ENCODE peak calls at places on chromosomes 5 and 9, in six cellular contexts. A is Caco-2; C is left lung; P is hepatocyte; I is dorsolateral prefrontal cortex; L is CD8-positive, alpha-beta memory T cell. B is an unnamed sample.

GRCh38 chr5:50958852-50959457 is 292.5 kb downstream of the PARP8 start:
- DNase-seq in C (no peak), P (peak; percentile 74), A (peak; percentile 55), I (peak; percentile 36), L (no peak), B (peak; percentile 32)

GRCh38 chr5:23840083-23840482 is 332.7 kb downstream of the PRDM9 start:
- DNase-seq in C (no peak), A (no peak), P (no peak), I (no peak), L (no peak), B (no peak)

GRCh38 chr5:141742866-141743651 is 61.0 kb upstream of the ARAP3 start:
- DNase-seq in I (no peak), P (peak; percentile 74), L (no peak), A (peak; percentile 71), C (no peak), B (peak; percentile 86)

GRCh38 chr9:105168935-105169334 is 75.5 kb upstream of the SLC44A1 start:
- DNase-seq in P (no peak), A (no peak), I (no peak), L (no peak), C (no peak), B (no peak)

GRCh38 chr5:176360894-176361436 is 599 bp downstream of the KIAA1191 start:
- DNase-seq in C (peak; percentile 44), L (no peak), I (no peak), P (peak; percentile 28), A (no peak), B (no peak)

GRCh38 chr9:92160786-92161185 is 45.6 kb upstream of the SPTLC1 start:
- DNase-seq in A (no peak), L (no peak), C (no peak), P (no peak), I (no peak), B (no peak)

GRCh38 chr5:80905405-80905804 is 54.8 kb upstream of the RASGRF2 start:
- DNase-seq in C (no peak), A (no peak), I (no peak), L (no peak), P (no peak), B (no peak)

GRCh38 chr9:112849363-112849922 is 41.2 kb downstream of the SLC46A2 start:
- DNase-seq in C (no peak), A (no peak), I (no peak), L (no peak), P (no peak), B (no peak)

GRCh38 chr5:67092447-67093023 is 104.1 kb downstream of the CD180 start:
- DNase-seq in C (no peak), L (no peak), A (no peak), I (no peak), P (no peak), B (no peak)

GRCh38 chr5:67090593-67090992 is 106.0 kb downstream of the CD180 start:
- DNase-seq in A (no peak), L (no peak), C (no peak), P (no peak), I (no peak), B (no peak)

GRCh38 chr5:67095346-67095871 is 101.2 kb downstream of the CD180 start:
- DNase-seq in L (no peak), I (peak; percentile 25), P (peak; percentile 50), C (peak; percentile 52), A (no peak), B (no peak)

GRCh38 chr5:67093259-67093658 is 103.3 kb downstream of the CD180 start:
- DNase-seq in A (no peak), P (no peak), I (no peak), L (no peak), C (no peak), B (no peak)

DNA sequence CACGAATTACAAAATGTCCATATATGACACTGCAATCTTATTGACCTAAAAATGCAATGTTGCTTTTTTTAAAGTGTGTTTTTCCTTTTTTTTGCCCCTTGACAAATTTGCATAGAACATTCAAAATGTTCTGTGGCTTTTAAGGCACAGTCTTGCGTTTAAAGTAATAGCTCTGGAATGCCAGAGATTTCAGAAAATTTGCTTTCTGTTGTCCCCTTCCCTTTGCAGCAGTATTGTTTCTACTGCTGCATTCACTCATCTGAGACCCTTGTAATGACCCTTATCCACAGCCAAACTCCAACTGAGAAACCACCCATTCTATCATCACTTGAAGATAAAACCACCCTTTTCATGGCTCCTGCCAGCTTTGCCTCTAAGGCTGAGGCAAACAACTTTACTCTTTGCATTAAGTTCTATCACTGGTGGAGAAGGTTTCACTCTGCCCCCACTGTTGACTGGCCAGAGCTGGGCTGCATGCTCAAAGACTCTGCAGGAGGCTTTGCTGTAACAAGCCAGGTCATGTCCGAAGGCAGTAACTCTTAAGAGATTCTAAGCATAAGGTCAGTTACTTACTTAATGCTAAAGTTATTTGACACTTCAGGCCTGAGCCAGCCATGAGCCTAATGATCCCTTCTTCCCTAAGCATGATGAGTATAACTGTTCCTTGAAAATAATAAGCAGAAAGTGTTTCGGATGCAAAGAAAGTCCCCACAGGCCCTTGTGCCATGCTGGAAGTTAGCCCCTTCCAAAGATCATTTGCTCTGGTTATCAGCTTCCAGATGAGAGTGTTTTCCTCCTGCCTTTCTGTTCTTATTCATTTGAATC is 101.9 kb downstream of the CD180 start:
- DNase-seq in L (no peak), P (no peak), C (peak; percentile 35), A (no peak), I (no peak), B (no peak)
- H3K4me3 ChIP-seq in L (no peak overlapping the region), P (no peak overlapping the region), C (no peak overlapping the region), A (no peak overlapping the region), I (no peak overlapping the region), B (no peak overlapping the region)

GRCh38 chr9:86948153-86948929 is 1.0 kb upstream of the GAS1 start:
- DNase-seq in A (peak; percentile 49), L (peak; percentile 61), C (peak; percentile 70), P (peak; percentile 88), I (peak; percentile 82), B (peak; percentile 79)
- H3K27me3 ChIP-seq in A (no peaks in the 10 kb centered on the region), L (peaks cover 9% of the 10 kb centered on the region), C (peaks cover 20% of the 10 kb centered on the region), P (peaks cover 20% of the 10 kb centered on the region), I (no peaks in the 10 kb centered on the region), B (peaks cover 48% of the 10 kb centered on the region)

GRCh38 chr9:14347408-14348224 is 33.7 kb upstream of the NFIB start:
- DNase-seq in P (no peak), L (no peak), I (no peak), C (peak; percentile 41), A (no peak), B (peak; percentile 77)

GRCh38 chr9:14349818-14350333 is 35.9 kb upstream of the NFIB start:
- DNase-seq in I (no peak), A (no peak), P (no peak), C (no peak), L (no peak), B (peak; percentile 57)

GRCh38 chr9:14346826-14347407 is 33.0 kb upstream of the NFIB start:
- DNase-seq in I (no peak), L (no peak), C (peak; percentile 37), A (no peak), P (no peak), B (peak; percentile 78)

GRCh38 chr9:14349141-14349817 is 35.3 kb upstream of the NFIB start:
- DNase-seq in P (no peak), C (no peak), L (no peak), I (no peak), A (no peak), B (peak; percentile 42)

DNA sequence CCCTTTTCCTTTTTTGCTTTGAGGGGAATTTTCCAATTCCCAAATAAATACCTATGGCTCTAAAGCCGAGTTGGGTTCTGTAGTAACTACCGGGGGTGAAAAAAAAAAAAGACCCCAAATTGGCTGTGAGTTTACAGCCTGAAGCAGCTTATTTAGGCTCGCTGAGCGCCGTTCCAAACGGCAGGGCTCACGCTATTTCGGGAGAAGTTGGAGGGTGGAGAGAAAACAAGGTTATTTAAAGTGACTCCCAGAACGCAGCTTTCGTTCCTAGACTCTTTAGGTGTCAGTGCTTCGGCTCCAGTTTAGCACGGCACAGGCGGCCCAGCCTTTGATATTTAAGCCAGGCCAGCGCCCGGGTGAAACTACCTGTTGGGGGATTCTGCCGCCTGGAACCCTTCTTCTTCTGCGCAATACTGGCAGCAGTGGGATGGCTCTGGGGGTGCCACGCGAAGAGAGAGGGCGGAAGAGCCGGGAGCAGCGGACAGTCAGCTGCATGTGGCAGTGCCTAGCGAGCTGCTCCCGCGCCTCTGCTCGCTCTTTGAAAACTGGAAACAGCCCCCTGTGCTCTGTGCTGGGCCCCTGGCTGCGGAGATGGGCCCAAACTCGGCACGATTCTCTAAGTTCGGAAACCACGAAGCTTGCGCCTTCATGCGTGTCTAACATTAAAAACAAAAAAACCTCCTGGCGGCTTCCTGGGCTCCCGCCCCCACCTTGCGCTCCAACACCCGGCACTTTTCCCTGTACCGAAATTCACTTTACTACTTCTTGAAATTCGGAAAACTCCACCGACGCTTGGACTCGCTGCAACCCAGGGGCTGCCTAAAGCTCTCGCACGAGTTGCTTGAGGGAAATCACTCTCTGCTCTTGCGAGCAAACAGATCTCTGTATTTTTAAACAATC is 34.5 kb upstream of the NFIB start:
- DNase-seq in P (no peak), A (no peak), C (no peak), L (no peak), I (no peak), B (peak; percentile 72)
- H3K4me3 ChIP-seq in P (peak overlapping the region; percentile 21), A (no peak overlapping the region), C (peak overlapping the region; percentile 33), L (no peak overlapping the region), I (peak overlapping the region; percentile 61), B (peak overlapping the region; percentile 68)

DNA sequence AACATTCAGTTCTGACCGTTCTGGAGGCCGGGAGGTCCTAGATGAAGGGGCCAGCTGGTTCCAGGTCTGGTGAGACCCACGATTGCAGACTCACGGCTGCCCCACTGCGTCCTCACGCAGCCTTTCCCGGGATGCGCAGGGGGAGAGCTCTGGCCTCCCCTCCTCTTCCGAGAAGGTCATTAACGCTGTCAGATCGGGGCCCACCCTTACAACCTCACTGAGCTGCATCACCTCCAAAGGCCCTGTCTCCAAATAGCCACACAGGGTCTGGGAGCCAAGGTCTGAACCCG is 66.6 kb upstream of the PPP1R26 start:
- DNase-seq in L (no peak), A (no peak), P (peak; percentile 2), I (no peak), C (no peak), B (no peak)
- H3K27me3 ChIP-seq in L (peaks cover 4% of the 10 kb centered on the region), A (no peaks in the 10 kb centered on the region), P (peaks cover 3% of the 10 kb centered on the region), I (no peaks in the 10 kb centered on the region), C (no peaks in the 10 kb centered on the region), B (no peaks in the 10 kb centered on the region)

GRCh38 chr5:52989025-52989780 is at the start of gene ITGA2:
- DNase-seq in A (peak; percentile 79), L (peak; percentile 16), C (peak; percentile 56), I (no peak), P (peak; percentile 78), B (peak; percentile 87)

GRCh38 chr5:52988335-52989024 is 672 bp upstream of the ITGA2 start:
- DNase-seq in I (no peak), P (peak; percentile 11), L (no peak), A (no peak), C (no peak), B (no peak)

GRCh38 chr5:52989781-52990530 is 804 bp downstream of the ITGA2 start:
- DNase-seq in C (peak; percentile 46), I (peak; percentile 62), P (peak; percentile 69), A (peak; percentile 65), L (peak; percentile 10), B (peak; percentile 62)

GRCh38 chr5:52987711-52988329 is 1.3 kb upstream of the ITGA2 start:
- DNase-seq in I (no peak), P (peak; percentile 69), A (peak; percentile 61), C (peak; percentile 32), L (no peak), B (no peak)

GRCh38 chr5:52990531-52990925 is 1.4 kb downstream of the ITGA2 start:
- DNase-seq in I (no peak), L (no peak), C (no peak), P (no peak), A (no peak), B (no peak)
- H3K4me3 ChIP-seq in I (peak overlapping the region; percentile 67), L (no peak overlapping the region), C (no peak overlapping the region), P (peak overlapping the region; percentile 89), A (peak overlapping the region; percentile 56), B (no peak overlapping the region)

GRCh38 chr5:6492934-6493333 is 44.3 kb downstream of the UBE2QL1 start:
- DNase-seq in I (no peak), P (no peak), C (no peak), A (no peak), L (no peak), B (no peak)
- H3K27me3 ChIP-seq in I (no peaks in the 10 kb centered on the region), P (peaks cover 3% of the 10 kb centered on the region), C (no peaks in the 10 kb centered on the region), A (no peaks in the 10 kb centered on the region), L (no peaks in the 10 kb centered on the region), B (peaks cover 3% of the 10 kb centered on the region)

B was measured in H7.